ENCODE peak calls at places on chromosomes 16 and 17, in six cellular contexts. P, N, U, Z, O and C are unnamed samples.
A peak's percentile ranks its signal among the peaks of the same experiment; 100 is the strongest.

GRCh38 chr17:10036511-10037061 is 131.5 kb upstream of the RCVRN start:
- DNase-seq in O (peak; percentile 77), Z (no peak), P (peak; percentile 59), N (no peak), U (peak; percentile 73), C (no peak)

GRCh38 chr17:78875738-78876597 is 27.0 kb downstream of the CEP295NL start:
- DNase-seq in O (no peak), N (no peak), P (peak; percentile 68), Z (no peak), U (no peak), C (no peak)

GRCh38 chr17:40548982-40549680 is 16.1 kb downstream of the CCR7 start:
- DNase-seq in P (peak; percentile 50), N (peak; percentile 88), O (no peak), Z (no peak), U (peak; percentile 69), C (no peak)

GRCh38 chr17:1029912-1030656 is 33.2 kb downstream of the TIMM22 start:
- DNase-seq in Z (no peak), U (no peak), N (no peak), P (no peak), O (no peak), C (no peak)

GRCh38 chr17:76076100-76076764 is 1.7 kb downstream of the GALR2 start:
- DNase-seq in P (no peak), O (no peak), U (peak; percentile 60), N (no peak), Z (no peak), C (no peak)

GRCh38 chr17:56269509-56269908 is 116.2 kb downstream of the ANKFN1 start:
- DNase-seq in P (no peak), O (no peak), U (no peak), Z (no peak), N (no peak), C (no peak)

GRCh38 chr17:67110619-67111018 is 66.3 kb downstream of the CACNG1 start:
- DNase-seq in N (no peak), O (no peak), U (no peak), P (no peak), Z (no peak), C (no peak)

GRCh38 chr16:56848056-56848936 is 16.7 kb upstream of the SLC12A3 start:
- DNase-seq in O (no peak), P (peak; percentile 56), U (peak; percentile 62), Z (peak; percentile 36), N (peak; percentile 53), C (peak; percentile 53)

GRCh38 chr16:47848481-47849109 is 307.2 kb downstream of the ABCC12 start:
- DNase-seq in O (no peak), N (peak; percentile 38), P (no peak), U (no peak), Z (no peak), C (peak; percentile 64)

GRCh38 chr17:81514485-81514734 is 1.8 kb upstream of the ACTG1 start:
- DNase-seq in U (no peak), O (no peak), N (no peak), Z (no peak), P (no peak), C (no peak)

GRCh38 chr16:11684231-11685025 is 16.2 kb downstream of the SNN start:
- DNase-seq in N (no peak), O (no peak), Z (peak; percentile 85), P (no peak), U (no peak), C (no peak)

GRCh38 chr16:73016488-73016830 is 31.5 kb downstream of the ZFHX3 start:
- DNase-seq in O (no peak), P (no peak), U (no peak), Z (no peak), N (no peak), C (no peak)

GRCh38 chr16:85238233-85238647 is 126.0 kb upstream of the CIBAR2 start:
- DNase-seq in U (peak; percentile 76), P (peak; percentile 30), Z (no peak), O (peak; percentile 58), N (peak; percentile 68), C (no peak)

GRCh38 chr17:2068589-2069051 is 13.7 kb downstream of the HIC1 start:
- DNase-seq in P (no peak), U (no peak), Z (no peak), N (no peak), O (no peak), C (no peak)

GRCh38 chr16:71853413-71853812 is 7.6 kb downstream of the ATXN1L start:
- DNase-seq in O (no peak), Z (peak; percentile 96), P (peak; percentile 17), U (no peak), N (no peak), C (no peak)

GRCh38 chr16:2257726-2258125 is 6.3 kb upstream of the ECI1 start:
- DNase-seq in U (no peak), O (no peak), P (no peak), N (no peak), Z (no peak), C (no peak)

GRCh38 chr16:47230296-47230695 is 86.6 kb upstream of the NETO2 start:
- DNase-seq in O (no peak), Z (no peak), P (no peak), N (no peak), U (no peak), C (no peak)

GRCh38 chr16:66948034-66948821 is 12.8 kb upstream of the CES3 start:
- DNase-seq in N (no peak), Z (no peak), U (no peak), P (no peak), O (no peak), C (peak; percentile 62)

GRCh38 chr17:44733753-44734152 is 25.0 kb upstream of the ADAM11 start:
- DNase-seq in O (no peak), Z (no peak), N (peak; percentile 20), U (no peak), P (no peak), C (peak; percentile 20)

GRCh38 chr17:73423806-73424205 is 112.0 kb upstream of the CDC42EP4 start:
- DNase-seq in N (no peak), O (no peak), Z (no peak), P (no peak), U (no peak), C (no peak)

GRCh38 chr17:30379303-30380105 is 777 bp downstream of the CPD start:
- DNase-seq in O (peak; percentile 35), U (peak; percentile 73), N (no peak), Z (peak; percentile 15), P (peak; percentile 22), C (no peak)

GRCh38 chr17:67575325-67575724 is 142.4 kb upstream of the NOL11 start:
- DNase-seq in U (no peak), P (peak; percentile 51), Z (no peak), N (no peak), O (no peak), C (no peak)

GRCh38 chr17:28944343-28944742 is 7.0 kb downstream of the PHF12 start:
- DNase-seq in U (no peak), N (no peak), O (no peak), Z (no peak), P (no peak), C (no peak)

GRCh38 chr17:71765437-71765836 is 355.4 kb upstream of the SOX9 start:
- DNase-seq in O (no peak), Z (no peak), U (no peak), N (no peak), P (no peak), C (no peak)

GRCh38 chr17:61442878-61443474 is 9.2 kb upstream of the TBX4 start:
- DNase-seq in N (no peak), P (no peak), O (no peak), U (no peak), Z (no peak), C (no peak)

GRCh38 chr16:49698931-49699715 is 156.8 kb downstream of the ZNF423 start:
- DNase-seq in U (no peak), N (peak; percentile 46), O (peak; percentile 70), P (peak; percentile 3), Z (no peak), C (no peak)

GRCh38 chr16:49700928-49701685 is 154.8 kb downstream of the ZNF423 start:
- DNase-seq in O (no peak), U (no peak), Z (no peak), P (no peak), N (peak; percentile 9), C (no peak)

GRCh38 chr16:49700222-49700927 is 155.5 kb downstream of the ZNF423 start:
- DNase-seq in N (no peak), P (no peak), O (peak; percentile 38), Z (no peak), U (no peak), C (no peak)

GRCh38 chr16:49698416-49698815 is 157.5 kb downstream of the ZNF423 start:
- DNase-seq in P (no peak), O (peak; percentile 61), U (no peak), Z (no peak), N (no peak), C (no peak)

DNA sequence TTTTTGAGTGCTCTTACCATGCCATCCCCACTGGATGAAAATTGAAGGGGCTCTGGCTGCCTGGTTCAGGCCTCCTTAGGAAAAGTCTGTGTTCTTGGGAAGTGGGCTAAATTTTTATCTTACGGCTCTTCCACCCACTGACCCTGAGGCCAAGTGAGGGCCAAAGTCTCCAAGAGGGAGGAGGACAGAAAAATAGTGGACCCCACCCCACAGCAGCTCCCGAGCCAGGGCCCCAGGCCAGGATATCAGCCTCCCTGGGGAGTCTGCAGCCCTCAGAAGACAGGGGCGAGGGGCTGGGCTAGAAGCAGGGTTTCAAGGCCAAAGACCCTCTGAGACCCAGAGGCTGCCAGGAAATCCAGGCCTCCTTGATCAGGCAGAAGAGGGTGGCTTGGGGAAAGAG is 156.2 kb downstream of the ZNF423 start:
- DNase-seq in P (no peak), N (no peak), O (peak; percentile 44), U (no peak), Z (no peak), C (no peak)
- H3K27ac ChIP-seq in P (no peak overlapping the region), N (no peak overlapping the region), O (peak overlapping the region; percentile 85), U (peak overlapping the region; percentile 68), Z (no peak overlapping the region), C (no peak overlapping the region)

GRCh38 chr16:49542391-49542891 is 168.8 kb downstream of the C16orf78 start:
- DNase-seq in O (no peak), N (no peak), Z (no peak), U (no peak), P (no peak), C (no peak)
- TF ChIP-seq CTCF in O (no peak), N (no peak), Z (no peak), U (no peak), P (no peak), C (no peak)

GRCh38 chr17:19270347-19270950 is 33.3 kb downstream of the EPN2 start:
- DNase-seq in U (no peak), O (no peak), N (no peak), P (peak; percentile 26), Z (peak; percentile 43), C (no peak)

GRCh38 chr17:19271751-19272357 is 34.7 kb downstream of the EPN2 start:
- DNase-seq in N (no peak), O (no peak), Z (no peak), U (no peak), P (no peak), C (no peak)

GRCh38 chr17:19269641-19270040 is 32.5 kb downstream of the EPN2 start:
- DNase-seq in U (no peak), N (no peak), Z (no peak), P (no peak), O (no peak), C (no peak)

GRCh38 chr17:19269102-19269501 is 31.9 kb downstream of the EPN2 start:
- DNase-seq in Z (no peak), P (no peak), U (no peak), N (no peak), O (no peak), C (no peak)

GRCh38 chr17:19270951-19271611 is 33.9 kb downstream of the EPN2 start:
- DNase-seq in N (no peak), O (peak; percentile 50), Z (no peak), U (no peak), P (no peak), C (no peak)
- H3K27ac ChIP-seq in N (no peak overlapping the region), O (peak overlapping the region; percentile 75), Z (peak overlapping the region; percentile 12), U (no peak overlapping the region), P (peak overlapping the region; percentile 16), C (no peak overlapping the region)

GRCh38 chr17:4554997-4555799 is at the start of gene MYBBP1A:
- DNase-seq in U (peak; percentile 99), N (peak; percentile 89), P (peak; percentile 98), O (peak; percentile 98), Z (peak; percentile 98), C (peak; percentile 99)
- TF ChIP-seq CTCF in U (peak; percentile 34), N (peak; percentile 32), P (no peak), O (no peak), Z (peak; percentile 8), C (no peak)